ENCODE peak calls at places on chromosomes 6 and 20, in six cellular contexts. A is GM13976, R is AG10803, M is uterus, F is neural crest cell, Z is B cell. S is an unnamed sample.

GRCh38 chr6:72048080-72048479 is 161.7 kb downstream of the RIMS1 start:
- DNase-seq in Z (no peak), F (no peak), A (no peak), M (no peak), R (peak; percentile 74), S (no peak)

GRCh38 chr20:33423141-33423834 is 20.3 kb downstream of the SNTA1 start:
- DNase-seq in Z (no peak), A (no peak), M (peak; percentile 47), F (no peak), R (peak; percentile 90), S (peak; percentile 66)

GRCh38 chr20:43205699-43206098 is 16.0 kb upstream of the PTPRT start:
- DNase-seq in F (no peak), R (no peak), A (no peak), M (no peak), Z (no peak), S (no peak)

GRCh38 chr6:21739838-21740237 is 146.3 kb downstream of the SOX4 start:
- DNase-seq in Z (no peak), M (no peak), R (no peak), F (no peak), A (no peak), S (no peak)

GRCh38 chr20:14820771-14821170 is 483.4 kb upstream of the FLRT3 start:
- DNase-seq in R (no peak), F (no peak), Z (no peak), M (no peak), A (no peak), S (no peak)

GRCh38 chr6:34391023-34391485 is 1.4 kb downstream of the NUDT3 start:
- DNase-seq in F (no peak), Z (no peak), R (peak; percentile 96), A (no peak), M (peak; percentile 25), S (peak; percentile 76)

GRCh38 chr20:55478739-55479450 is 526.4 kb downstream of the CBLN4 start:
- DNase-seq in A (no peak), M (no peak), Z (no peak), F (no peak), R (no peak), S (no peak)

GRCh38 chr20:32999603-33000250 is 4.5 kb downstream of the SUN5 start:
- DNase-seq in Z (no peak), F (no peak), R (no peak), A (no peak), M (no peak), S (peak; percentile 43)

GRCh38 chr6:168030881-168031280 is 33.4 kb downstream of the KIF25 start:
- DNase-seq in R (no peak), A (no peak), F (no peak), Z (no peak), M (no peak), S (no peak)

DNA sequence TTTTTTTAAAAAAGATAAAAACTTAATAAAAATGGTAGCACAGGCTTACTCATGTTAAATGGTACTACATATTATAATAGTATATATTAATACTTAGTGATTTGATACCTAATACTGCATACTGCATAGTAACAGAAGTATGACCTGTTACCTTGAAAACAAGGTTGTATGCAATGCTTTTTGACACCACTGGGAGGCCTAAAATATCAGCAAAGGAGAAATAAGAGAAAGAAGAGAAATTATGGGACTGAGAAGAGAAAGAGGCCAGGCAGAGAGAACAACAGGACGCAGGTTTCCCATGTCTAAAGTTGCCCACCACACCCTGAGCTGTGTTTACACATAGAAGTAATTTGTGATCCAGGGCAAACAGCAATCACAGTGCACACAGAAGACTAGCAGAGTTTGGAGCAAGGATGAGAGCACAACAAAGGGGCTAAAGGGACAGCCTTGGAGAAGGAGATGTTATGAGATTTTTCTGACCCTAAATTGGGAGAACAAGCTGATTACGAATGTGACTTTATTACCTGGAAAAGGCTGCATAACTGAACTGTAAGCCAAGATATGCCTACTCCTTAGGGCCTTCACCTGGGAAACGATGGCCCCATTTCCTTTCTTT is 73.2 kb downstream of the ROS1 start:
- DNase-seq in A (no peak), F (no peak), Z (no peak), R (peak; percentile 16), M (no peak), S (peak; percentile 54)
- TF ChIP-seq CTCF in A (no peak), F (peak; percentile 71), Z (peak; percentile 52), R (peak; percentile 62), M (no peak), S (peak; percentile 66)

DNA sequence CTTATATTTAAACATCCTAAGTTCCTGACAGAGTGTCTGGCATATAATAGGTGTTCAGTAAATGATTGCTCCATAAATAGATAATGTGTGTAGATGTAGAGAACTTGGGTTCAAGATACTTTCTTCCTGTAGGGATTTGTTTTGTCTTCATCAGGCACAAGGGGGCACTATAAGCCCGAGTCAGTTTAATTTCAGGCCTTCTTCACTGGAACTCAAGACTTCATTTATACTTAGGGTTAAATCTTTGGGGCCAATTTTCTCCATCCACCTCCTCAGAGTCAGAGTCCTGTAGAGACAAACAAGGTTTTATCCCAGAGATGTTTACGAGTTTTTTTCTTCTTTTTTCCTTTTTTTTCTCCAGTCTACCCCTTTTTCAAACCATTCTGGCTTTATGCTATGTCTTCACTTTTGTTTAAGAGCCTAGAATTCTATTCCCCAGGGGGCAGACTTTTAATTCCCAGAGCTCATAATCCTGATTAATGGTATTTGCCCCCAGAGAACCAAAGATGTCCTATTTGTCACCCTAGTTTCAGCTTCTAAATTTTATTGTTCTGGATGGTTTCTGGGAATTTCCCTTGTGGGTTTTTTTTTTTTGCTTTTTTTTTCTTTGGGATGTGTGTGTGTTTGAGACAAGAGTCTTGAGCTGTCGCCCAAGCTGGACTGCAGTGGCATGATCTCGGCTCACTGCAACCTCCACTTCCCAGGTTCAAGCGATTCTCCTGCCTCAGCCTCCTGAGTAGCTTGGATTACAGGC is 88.4 kb downstream of the HFE start:
- DNase-seq in A (peak; percentile 59), Z (no peak), F (peak; percentile 32), R (peak; percentile 77), M (no peak), S (peak; percentile 83)
- TF ChIP-seq CTCF in A (peak; percentile 48), Z (peak; percentile 93), F (peak; percentile 76), R (peak; percentile 79), M (peak; percentile 51), S (peak; percentile 65)

GRCh38 chr6:79810878-79811277 is 136.5 kb downstream of the ELOVL4 start:
- DNase-seq in R (no peak), M (no peak), A (no peak), Z (no peak), F (no peak), S (no peak)

GRCh38 chr6:79812195-79812594 is 135.2 kb downstream of the ELOVL4 start:
- DNase-seq in F (no peak), A (no peak), Z (no peak), M (no peak), R (no peak), S (no peak)

GRCh38 chr6:79813143-79813542 is 134.2 kb downstream of the ELOVL4 start:
- DNase-seq in R (no peak), M (no peak), F (no peak), A (no peak), Z (no peak), S (no peak)

GRCh38 chr6:79808846-79809245 is 138.5 kb downstream of the ELOVL4 start:
- DNase-seq in F (no peak), R (peak; percentile 1), M (no peak), A (no peak), Z (no peak), S (no peak)

GRCh38 chr6:79810153-79810806 is 137.1 kb downstream of the ELOVL4 start:
- DNase-seq in A (no peak), Z (no peak), R (peak; percentile 2), M (no peak), F (peak; percentile 10), S (no peak)
- TF ChIP-seq CTCF in A (no peak), Z (no peak), R (no peak), M (no peak), F (no peak), S (no peak)

GRCh38 chr20:9506337-9506821 is 8.0 kb upstream of the LAMP5 start:
- DNase-seq in Z (no peak), M (no peak), F (no peak), R (no peak), A (no peak), S (no peak)
- TF ChIP-seq CTCF in Z (no peak), M (no peak), F (no peak), R (no peak), A (no peak), S (no peak)

GRCh38 chr6:73262701-73263569 is at the start of gene KHDC1:
- DNase-seq in M (peak; percentile 48), Z (peak; percentile 83), R (peak; percentile 53), A (peak; percentile 86), F (peak; percentile 58), S (peak; percentile 61)
- TF ChIP-seq CTCF in M (no peak), Z (no peak), R (peak; percentile 12), A (no peak), F (no peak), S (peak; percentile 5)

DNA sequence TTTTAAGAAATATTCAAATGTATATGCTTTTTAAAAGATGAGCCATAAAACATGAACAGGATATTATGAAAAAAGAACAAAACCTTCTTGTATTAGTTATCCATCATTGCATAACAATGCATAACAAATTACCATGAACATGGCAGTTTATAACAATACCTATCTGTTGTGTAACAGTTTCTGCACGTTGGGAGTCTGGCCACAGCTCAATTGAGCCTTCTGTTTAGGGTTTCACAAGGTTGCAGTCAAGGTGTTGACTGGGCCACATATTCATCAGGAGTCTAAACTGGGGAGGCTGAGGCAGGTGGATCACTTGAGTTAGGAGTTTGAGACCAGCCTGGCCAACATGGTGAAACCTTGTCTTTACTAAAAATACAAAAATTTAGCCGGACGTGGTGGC is 149.4 kb upstream of the SMLR1 start:
- DNase-seq in Z (no peak), A (no peak), F (no peak), M (no peak), R (no peak), S (no peak)
- TF ChIP-seq CTCF in Z (no peak), A (no peak), F (no peak), M (no peak), R (no peak), S (no peak)

GRCh38 chr6:42050011-42050896 is at the start of gene TAF8:
- DNase-seq in A (peak; percentile 93), Z (peak; percentile 89), R (peak; percentile 90), M (peak; percentile 89), F (peak; percentile 82), S (peak; percentile 95)
- TF ChIP-seq CTCF in A (no peak), Z (no peak), R (no peak), M (no peak), F (no peak), S (no peak)

GRCh38 chr20:64144144-64144912 is 19.9 kb upstream of the MYT1 start:
- DNase-seq in M (no peak), F (no peak), A (no peak), Z (no peak), R (no peak), S (no peak)

GRCh38 chr20:64146936-64147451 is 17.3 kb upstream of the MYT1 start:
- DNase-seq in F (no peak), M (no peak), A (no peak), R (no peak), Z (no peak), S (no peak)

GRCh38 chr20:64146301-64146935 is 17.8 kb upstream of the MYT1 start:
- DNase-seq in R (no peak), F (no peak), Z (no peak), M (no peak), A (no peak), S (no peak)

GRCh38 chr20:64143018-64143801 is 21.0 kb upstream of the MYT1 start:
- DNase-seq in R (no peak), A (no peak), M (no peak), Z (no peak), F (no peak), S (no peak)

GRCh38 chr20:64145458-64146300 is 18.6 kb upstream of the MYT1 start:
- DNase-seq in A (no peak), F (no peak), Z (no peak), M (no peak), R (no peak), S (no peak)
- TF ChIP-seq CTCF in A (no peak), F (peak; percentile 37), Z (no peak), M (no peak), R (no peak), S (peak; percentile 24)